ENCODE peak calls at places on chromosome 17, in nine cellular contexts. O is ELR, Q is AG09319, L is HEK293T, T is progenitor cell of endocrine pancreas, C is NCI-H446, J is mesothelial cell of epicardium, S is ureter, I is NCI-H1930. Z is an unnamed sample.

GRCh38 chr17:80361495-80362220 is 53.3 kb upstream of the ENDOV start:
- DNase-seq in O (peak; percentile 40), Q (no peak), L (peak; percentile 48), T (no peak), C (no peak), J (no peak), S (no peak), I (no peak), Z (peak; percentile 35)

GRCh38 chr17:13420294-13421277 is 181.1 kb downstream of the HS3ST3A1 start:
- DNase-seq in O (peak; percentile 81), Q (peak; percentile 49), L (no peak), T (no peak), C (no peak), J (no peak), S (no peak), I (no peak), Z (peak; percentile 33)

GRCh38 chr17:81150379-81151038 is 14.8 kb upstream of the PVALEF start:
- DNase-seq in O (no peak), Q (no peak), L (no peak), T (no peak), C (no peak), J (no peak), S (no peak), I (no peak), Z (no peak)

GRCh38 chr17:7380855-7381683 is at the start of gene TNK1:
- DNase-seq in O (peak; percentile 20), Q (no peak), L (no peak), T (peak; percentile 33), C (no peak), J (no peak), S (peak; percentile 80), I (no peak), Z (peak; percentile 47)

GRCh38 chr17:79018045-79018695 is 5.8 kb upstream of the C1QTNF1 start:
- DNase-seq in O (no peak), Q (no peak), L (no peak), T (no peak), C (no peak), J (no peak), S (no peak), I (no peak), Z (no peak)

GRCh38 chr17:32253117-32253611 is 12.5 kb upstream of the RHBDL3 start:
- DNase-seq in O (peak; percentile 84), Q (peak; percentile 37), L (peak; percentile 72), T (peak; percentile 60), C (peak; percentile 69), J (no peak), S (peak; percentile 83), I (peak; percentile 69), Z (peak; percentile 82)

GRCh38 chr17:18859256-18859655 is 1.3 kb downstream of the PRPSAP2 start:
- DNase-seq in O (peak; percentile 50), Q (no peak), L (no peak), T (no peak), C (no peak), J (no peak), S (no peak), I (no peak), Z (peak; percentile 55)

GRCh38 chr17:7435676-7436555 is 681 bp downstream of the TMEM102 start:
- DNase-seq in O (peak; percentile 47), Q (no peak), L (peak; percentile 29), T (peak; percentile 43), C (no peak), J (no peak), S (peak; percentile 67), I (peak; percentile 43), Z (peak; percentile 42)

GRCh38 chr17:12982224-12982623 is 35.6 kb downstream of the ELAC2 start:
- DNase-seq in O (no peak), Q (no peak), L (no peak), T (no peak), C (no peak), J (no peak), S (no peak), I (no peak), Z (no peak)

GRCh38 chr17:17303010-17303846 is at the start of gene NT5M:
- DNase-seq in O (peak; percentile 80), Q (no peak), L (peak; percentile 82), T (peak; percentile 46), C (peak; percentile 32), J (peak; percentile 67), S (peak; percentile 62), I (peak; percentile 81), Z (peak; percentile 80)

GRCh38 chr17:79545251-79546005 is 65.4 kb downstream of the RBFOX3 start:
- DNase-seq in O (no peak), Q (no peak), L (no peak), T (no peak), C (no peak), J (no peak), S (no peak), I (no peak), Z (no peak)

GRCh38 chr17:3656755-3657587 is 11.4 kb downstream of the TAX1BP3 start:
- DNase-seq in O (no peak), Q (no peak), L (no peak), T (no peak), C (no peak), J (no peak), S (no peak), I (no peak), Z (no peak)